ENCODE peak calls at places on chromosomes 4 and X, in seven cellular contexts. One of them, this sample, is unnamed.

GRCh38 chr4:113823291-113823659 is 61.7 kb upstream of the CAMK2D start:
- DNase-seq in left cardiac atrium: no peak
- DNase-seq in activated B cell treated with CpG ODN at 0.5 μM for 24 hours: no peak
- DNase-seq in ACHN: no peak
- DNase-seq in stimulated activated CD4-positive, alpha-beta T cell treated with anti-CD3 and anti-CD28 coated beads, Interleukin-12 subunit alpha, Interleukin-12 subunit beta, amount 100 ng/mL, for 4 hours: no peak
- DNase-seq in fibroblast of pulmonary artery: no peak
- DNase-seq in tibial artery: no peak
- DNase-seq in this sample: no peak

GRCh38 chr4:153063490-153063889 is 127.4 kb downstream of the FHDC1 start:
- DNase-seq in left cardiac atrium: no peak
- DNase-seq in activated B cell treated with CpG ODN at 0.5 μM for 24 hours: no peak
- DNase-seq in ACHN: no peak
- DNase-seq in stimulated activated CD4-positive, alpha-beta T cell treated with anti-CD3 and anti-CD28 coated beads, Interleukin-12 subunit alpha, Interleukin-12 subunit beta, amount 100 ng/mL, for 4 hours: no peak
- DNase-seq in fibroblast of pulmonary artery: no peak
- DNase-seq in tibial artery: no peak
- DNase-seq in this sample: no peak

GRCh38 chr4:6802050-6802449 is 19.5 kb downstream of the KIAA0232 start:
- DNase-seq in left cardiac atrium: no peak
- DNase-seq in activated B cell treated with CpG ODN at 0.5 μM for 24 hours: no peak
- DNase-seq in ACHN: no peak
- DNase-seq in stimulated activated CD4-positive, alpha-beta T cell treated with anti-CD3 and anti-CD28 coated beads, Interleukin-12 subunit alpha, Interleukin-12 subunit beta, amount 100 ng/mL, for 4 hours: no peak
- DNase-seq in fibroblast of pulmonary artery: no peak
- DNase-seq in tibial artery: no peak
- DNase-seq in this sample: no peak

GRCh38 chrX:110145854-110146253 is 142.9 kb downstream of the TMEM164 start:
- DNase-seq in left cardiac atrium: no peak
- DNase-seq in activated B cell treated with CpG ODN at 0.5 μM for 24 hours: no peak
- DNase-seq in ACHN: peak
- DNase-seq in stimulated activated CD4-positive, alpha-beta T cell treated with anti-CD3 and anti-CD28 coated beads, Interleukin-12 subunit alpha, Interleukin-12 subunit beta, amount 100 ng/mL, for 4 hours: peak
- DNase-seq in fibroblast of pulmonary artery: peak
- DNase-seq in tibial artery: no peak
- DNase-seq in this sample: no peak

GRCh38 chr4:89152972-89153371 is 41.6 kb downstream of the TIGD2 start:
- DNase-seq in left cardiac atrium: no peak
- DNase-seq in activated B cell treated with CpG ODN at 0.5 μM for 24 hours: no peak
- DNase-seq in ACHN: no peak
- DNase-seq in stimulated activated CD4-positive, alpha-beta T cell treated with anti-CD3 and anti-CD28 coated beads, Interleukin-12 subunit alpha, Interleukin-12 subunit beta, amount 100 ng/mL, for 4 hours: no peak
- DNase-seq in fibroblast of pulmonary artery: no peak
- DNase-seq in tibial artery: no peak
- DNase-seq in this sample: no peak

GRCh38 chr4:8846864-8847263 is 24.8 kb downstream of the HMX1 start:
- DNase-seq in left cardiac atrium: no peak
- DNase-seq in activated B cell treated with CpG ODN at 0.5 μM for 24 hours: no peak
- DNase-seq in ACHN: no peak
- DNase-seq in stimulated activated CD4-positive, alpha-beta T cell treated with anti-CD3 and anti-CD28 coated beads, Interleukin-12 subunit alpha, Interleukin-12 subunit beta, amount 100 ng/mL, for 4 hours: no peak
- DNase-seq in fibroblast of pulmonary artery: no peak
- DNase-seq in tibial artery: peak
- DNase-seq in this sample: no peak

GRCh38 chr4:88002786-88003185 is 4.6 kb upstream of the PKD2 start:
- DNase-seq in left cardiac atrium: no peak
- DNase-seq in activated B cell treated with CpG ODN at 0.5 μM for 24 hours: no peak
- DNase-seq in ACHN: no peak
- DNase-seq in stimulated activated CD4-positive, alpha-beta T cell treated with anti-CD3 and anti-CD28 coated beads, Interleukin-12 subunit alpha, Interleukin-12 subunit beta, amount 100 ng/mL, for 4 hours: no peak
- DNase-seq in fibroblast of pulmonary artery: peak
- DNase-seq in tibial artery: no peak
- DNase-seq in this sample: no peak

GRCh38 chr4:62271107-62271506 is 1071.0 kb downstream of the ADGRL3 start:
- DNase-seq in left cardiac atrium: no peak
- DNase-seq in activated B cell treated with CpG ODN at 0.5 μM for 24 hours: no peak
- DNase-seq in ACHN: no peak
- DNase-seq in stimulated activated CD4-positive, alpha-beta T cell treated with anti-CD3 and anti-CD28 coated beads, Interleukin-12 subunit alpha, Interleukin-12 subunit beta, amount 100 ng/mL, for 4 hours: no peak
- DNase-seq in fibroblast of pulmonary artery: no peak
- DNase-seq in tibial artery: no peak
- DNase-seq in this sample: no peak

GRCh38 chr4:47876310-47876709 is 38.1 kb downstream of the NFXL1 start:
- DNase-seq in left cardiac atrium: no peak
- DNase-seq in activated B cell treated with CpG ODN at 0.5 μM for 24 hours: no peak
- DNase-seq in ACHN: no peak
- DNase-seq in stimulated activated CD4-positive, alpha-beta T cell treated with anti-CD3 and anti-CD28 coated beads, Interleukin-12 subunit alpha, Interleukin-12 subunit beta, amount 100 ng/mL, for 4 hours: no peak
- DNase-seq in fibroblast of pulmonary artery: no peak
- DNase-seq in tibial artery: no peak
- DNase-seq in this sample: no peak

GRCh38 chr4:4763815-4764202 is 95.7 kb upstream of the MSX1 start:
- DNase-seq in left cardiac atrium: no peak
- DNase-seq in activated B cell treated with CpG ODN at 0.5 μM for 24 hours: no peak
- DNase-seq in ACHN: no peak
- DNase-seq in stimulated activated CD4-positive, alpha-beta T cell treated with anti-CD3 and anti-CD28 coated beads, Interleukin-12 subunit alpha, Interleukin-12 subunit beta, amount 100 ng/mL, for 4 hours: no peak
- DNase-seq in fibroblast of pulmonary artery: peak
- DNase-seq in tibial artery: no peak
- DNase-seq in this sample: no peak

This sample was measured in epithelial cell of proximal tubule.